ENCODE peak calls at places on chromosomes 12 and 14, in four cellular contexts. X is HS-5, L is iris pigment epithelial cell, Q is hypothalamus. G is an unnamed sample.

GRCh38 chr14:46663382-46663781 is 11.8 kb upstream of the RPL10L start:
- DNase-seq in X (no peak), L (no peak), Q (no peak), G (no peak)

GRCh38 chr12:3882896-3883564 is 9.8 kb upstream of the PARP11 start:
- DNase-seq in X (no peak), L (peak; percentile 11), Q (no peak), G (no peak)

GRCh38 chr14:24837280-24838046 is 203.5 kb upstream of the GZMB start:
- DNase-seq in X (no peak), L (peak; percentile 46), Q (no peak), G (no peak)

GRCh38 chr14:90054803-90055202 is 7.0 kb upstream of the KCNK13 start:
- DNase-seq in X (no peak), L (no peak), Q (no peak), G (no peak)

GRCh38 chr14:100988956-100989355 is 85.4 kb upstream of the RTL1 start:
- DNase-seq in X (no peak), L (no peak), Q (no peak), G (no peak)

GRCh38 chr12:65838330-65838976 is 14.2 kb downstream of the HMGA2 start:
- DNase-seq in X (no peak), L (no peak), Q (no peak), G (no peak)

GRCh38 chr12:48296586-48297396 is 53.9 kb downstream of the ZNF641 start:
- DNase-seq in X (no peak), L (peak; percentile 84), Q (peak; percentile 75), G (peak; percentile 36)

GRCh38 chr12:117231750-117232149 is 41.5 kb upstream of the FBXO21 start:
- DNase-seq in X (no peak), L (no peak), Q (no peak), G (no peak)

GRCh38 chr12:117013726-117014125 is 85.5 kb downstream of the TESC start:
- DNase-seq in X (no peak), L (peak; percentile 67), Q (no peak), G (no peak)

GRCh38 chr12:63802012-63802608 is 22.4 kb downstream of the RXYLT1 start:
- DNase-seq in X (no peak), L (peak; percentile 21), Q (no peak), G (no peak)

GRCh38 chr12:94560416-94561221 is 89.7 kb downstream of the TMCC3 start:
- DNase-seq in X (peak; percentile 55), L (peak; percentile 84), Q (peak; percentile 16), G (no peak)

GRCh38 chr12:78871566-78871965 is 7.0 kb downstream of the SYT1 start:
- DNase-seq in X (no peak), L (no peak), Q (no peak), G (no peak)

GRCh38 chr14:101035466-101036225 is 132.1 kb upstream of the RTL1 start:
- DNase-seq in X (no peak), L (no peak), Q (no peak), G (no peak)

GRCh38 chr14:61470261-61470953 is 149.0 kb downstream of the PRKCH start:
- DNase-seq in X (peak; percentile 80), L (peak; percentile 99), Q (no peak), G (peak; percentile 96)